ENCODE peak calls at places on chromosomes 13 and 19, in eight cellular contexts. K is ascending aorta, X is astrocyte of the spinal cord, A is brain microvascular endothelial cell, R is IMR-90, T is fibroblast of the aortic adventitia, J is neural progenitor cell, N is spleen. L is an unnamed sample.

GRCh38 chr19:54231077-54231931 is 8.5 kb upstream of the LILRB3 start:
- DNase-seq in K (peak), X (peak), A (peak), R (peak), T (peak), J (peak), N (peak), L (peak)

GRCh38 chr19:55466246-55466614 is 1.7 kb upstream of the C19orf85 start:
- DNase-seq in K (no peak), X (no peak), A (no peak), R (no peak), T (no peak), J (no peak), N (no peak), L (no peak)

GRCh38 chr13:45063261-45063870 is 56.9 kb upstream of the GTF2F2 start:
- DNase-seq in K (no peak), X (peak), A (peak), R (peak), T (peak), J (no peak), N (no peak), L (peak)

GRCh38 chr13:20177049-20177831 is 15.5 kb downstream of the GJB2 start:
- DNase-seq in K (no peak), X (no peak), A (no peak), R (no peak), T (no peak), J (no peak), N (no peak), L (no peak)

GRCh38 chr19:37654525-37654832 is 786 bp downstream of the ZFP30 start:
- DNase-seq in K (no peak), X (peak), A (peak), R (peak), T (peak), J (peak), N (no peak), L (peak)

GRCh38 chr13:43874512-43875092 is 4.9 kb downstream of the CCDC122 start:
- DNase-seq in K (no peak), X (peak), A (no peak), R (peak), T (peak), J (no peak), N (no peak), L (peak)

GRCh38 chr13:72313546-72313945 is 413.9 kb downstream of the MZT1 start:
- DNase-seq in K (no peak), X (no peak), A (no peak), R (no peak), T (no peak), J (no peak), N (no peak), L (no peak)

GRCh38 chr19:18317998-18318800 is 4.7 kb downstream of the LSM4 start:
- DNase-seq in K (no peak), X (no peak), A (no peak), R (no peak), T (no peak), J (no peak), N (no peak), L (no peak)

GRCh38 chr19:54518844-54519243 is 16.2 kb downstream of the LAIR2 start:
- DNase-seq in K (no peak), X (no peak), A (no peak), R (no peak), T (no peak), J (no peak), N (no peak), L (peak)

GRCh38 chr13:98309569-98310335 is 132.7 kb upstream of the RNF113B start:
- DNase-seq in K (no peak), X (no peak), A (no peak), R (no peak), T (no peak), J (no peak), N (no peak), L (no peak)

GRCh38 chr19:23777216-23777615 is 18.5 kb upstream of the ZNF681 start:
- DNase-seq in K (no peak), X (no peak), A (no peak), R (no peak), T (no peak), J (no peak), N (no peak), L (peak)

GRCh38 chr19:38151242-38151641 is 72.8 kb downstream of the DPF1 start:
- DNase-seq in K (no peak), X (no peak), A (no peak), R (no peak), T (no peak), J (no peak), N (no peak), L (no peak)

GRCh38 chr13:22077205-22077683 is 406.4 kb downstream of the FGF9 start:
- DNase-seq in K (no peak), X (no peak), A (no peak), R (peak), T (no peak), J (no peak), N (no peak), L (no peak)
- TF ChIP-seq CTCF in K (no peak), X (no peak), A (no peak), R (no peak), T (no peak), J (no peak), N (no peak), L (no peak)

GRCh38 chr19:32422435-32422834 is 16.9 kb downstream of the DPY19L3 start:
- DNase-seq in K (no peak), X (no peak), A (no peak), R (no peak), T (no peak), J (no peak), N (no peak), L (no peak)
- H3K4me3 ChIP-seq in K (no peak), X (no peak), A (no peak), R (no peak), T (no peak), J (no peak), N (no peak), L (no peak)

GRCh38 chr13:33917135-33917534 is 99.2 kb downstream of the RFC3 start:
- DNase-seq in K (no peak), X (no peak), A (no peak), R (no peak), T (no peak), J (no peak), N (no peak), L (no peak)

DNA sequence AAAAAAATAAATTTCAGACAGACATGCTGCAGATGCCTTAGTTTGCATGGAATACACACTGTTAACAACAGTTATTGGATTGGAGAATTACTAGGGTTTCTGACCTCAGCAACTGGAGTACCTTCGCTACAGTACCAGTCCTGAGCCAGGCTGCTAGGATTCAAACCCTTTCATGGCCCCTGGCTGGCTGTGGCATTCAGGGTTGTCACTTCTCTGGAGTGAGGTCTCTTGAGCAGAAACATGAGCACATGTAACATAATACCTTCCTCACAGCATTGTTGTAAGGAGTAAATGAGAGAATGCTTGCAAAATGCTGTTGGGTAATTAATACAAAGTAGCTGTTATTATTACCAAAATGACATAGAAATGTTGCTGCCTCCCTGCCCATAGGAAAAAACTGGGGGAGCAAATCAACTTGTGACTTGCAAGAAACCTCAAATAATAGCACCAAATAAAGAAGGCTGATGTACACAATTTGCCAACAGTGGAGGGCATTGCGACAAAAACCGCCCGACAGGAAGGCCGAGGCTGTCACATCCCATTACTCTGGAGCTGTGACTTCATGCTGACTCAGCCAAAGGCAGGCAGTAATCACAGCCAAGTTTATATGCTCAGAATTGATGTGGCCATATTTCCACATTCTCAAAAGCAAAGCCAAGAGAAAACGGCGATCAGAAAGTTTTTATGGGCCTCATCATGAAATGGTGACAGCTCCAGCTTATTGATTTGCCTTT is 100.4 kb downstream of the RFC3 start:
- DNase-seq in K (no peak), X (peak), A (peak), R (peak), T (peak), J (peak), N (no peak), L (peak)
- TF ChIP-seq CTCF in K (no peak), X (no peak), A (no peak), R (no peak), T (no peak), J (no peak), N (no peak), L (no peak)

DNA sequence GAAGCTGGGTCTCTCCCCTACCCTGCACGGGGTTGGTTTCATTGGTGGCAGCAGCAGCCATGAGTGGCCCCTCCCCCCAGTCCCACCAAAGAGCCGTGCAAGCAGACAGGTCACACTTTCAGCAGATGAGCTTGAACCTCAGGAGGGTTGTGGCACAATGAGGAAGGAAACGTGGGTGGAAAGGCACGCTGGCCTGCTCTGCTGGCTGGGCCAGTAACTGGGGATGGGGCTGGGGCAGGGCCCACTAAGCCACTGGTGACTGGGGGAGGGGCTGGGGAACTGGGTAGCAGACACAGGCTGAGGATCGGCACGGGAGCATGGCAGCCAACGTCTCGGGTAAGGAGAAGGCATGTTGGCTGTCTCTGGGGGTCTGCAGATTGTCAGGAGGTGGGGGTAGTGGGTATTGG is at the start of gene P2RY11:
- DNase-seq in K (no peak), X (no peak), A (no peak), R (no peak), T (no peak), J (no peak), N (peak), L (no peak)
- H3K4me3 ChIP-seq in K (no peak), X (no peak), A (no peak), R (no peak), T (no peak), J (no peak), N (peak), L (no peak)

DNA sequence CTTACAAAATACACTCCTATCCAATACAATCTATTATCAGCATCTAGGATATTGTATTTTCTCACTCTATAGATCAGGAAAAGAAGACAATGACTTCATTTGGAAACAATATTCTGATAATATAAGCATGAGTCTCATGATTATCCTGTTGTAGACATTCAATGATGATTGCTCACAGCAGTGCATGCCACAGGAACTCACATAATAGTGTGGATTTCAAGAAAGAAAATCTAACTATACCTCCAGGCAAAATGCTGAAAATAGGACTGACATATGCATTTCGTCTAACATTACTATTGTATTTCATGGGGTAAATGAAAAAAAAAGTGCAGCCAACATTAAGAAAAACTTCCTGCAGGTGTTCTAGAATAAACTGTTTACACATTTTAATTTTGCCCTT is 122.6 kb downstream of the POSTN start:
- DNase-seq in K (no peak), X (no peak), A (peak), R (peak), T (peak), J (no peak), N (no peak), L (peak)
- TF ChIP-seq CTCF in K (no peak), X (no peak), A (no peak), R (no peak), T (no peak), J (no peak), N (no peak), L (no peak)

DNA sequence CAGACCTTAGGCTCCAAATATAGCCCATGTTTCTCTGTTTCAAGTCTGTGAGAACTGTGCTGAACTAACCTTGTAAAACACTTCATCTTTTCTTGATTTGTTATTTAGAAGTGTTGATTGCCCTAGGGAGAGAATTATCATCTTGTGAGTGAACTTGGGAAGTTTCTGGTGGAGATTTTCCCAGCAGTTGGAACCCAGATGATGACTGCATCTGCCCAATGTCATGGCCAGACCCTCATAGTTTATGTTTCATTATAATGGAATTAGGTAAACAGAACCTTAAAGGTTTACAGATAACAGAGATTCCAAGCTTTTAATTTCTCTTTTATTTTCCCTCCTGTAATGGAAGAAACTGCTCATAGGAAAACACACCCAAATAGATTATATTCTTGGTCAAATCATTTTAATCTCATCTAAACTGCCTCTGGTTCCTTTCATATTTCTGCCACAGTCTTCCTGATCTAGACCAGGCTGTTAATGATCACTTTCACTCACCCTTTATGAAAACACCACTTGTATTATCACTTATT is 569.1 kb downstream of the KCTD12 start:
- DNase-seq in K (no peak), X (no peak), A (no peak), R (peak), T (peak), J (no peak), N (no peak), L (no peak)
- H3K4me3 ChIP-seq in K (no peak), X (no peak), A (no peak), R (no peak), T (no peak), J (no peak), N (no peak), L (no peak)

GRCh38 chr19:45506246-45506990 is 861 bp upstream of the VASP start:
- DNase-seq in K (peak), X (peak), A (peak), R (peak), T (peak), J (peak), N (peak), L (peak)
- TF ChIP-seq CTCF in K (no peak), X (peak), A (peak), R (peak), T (peak), J (peak), N (no peak), L (peak)

DNA sequence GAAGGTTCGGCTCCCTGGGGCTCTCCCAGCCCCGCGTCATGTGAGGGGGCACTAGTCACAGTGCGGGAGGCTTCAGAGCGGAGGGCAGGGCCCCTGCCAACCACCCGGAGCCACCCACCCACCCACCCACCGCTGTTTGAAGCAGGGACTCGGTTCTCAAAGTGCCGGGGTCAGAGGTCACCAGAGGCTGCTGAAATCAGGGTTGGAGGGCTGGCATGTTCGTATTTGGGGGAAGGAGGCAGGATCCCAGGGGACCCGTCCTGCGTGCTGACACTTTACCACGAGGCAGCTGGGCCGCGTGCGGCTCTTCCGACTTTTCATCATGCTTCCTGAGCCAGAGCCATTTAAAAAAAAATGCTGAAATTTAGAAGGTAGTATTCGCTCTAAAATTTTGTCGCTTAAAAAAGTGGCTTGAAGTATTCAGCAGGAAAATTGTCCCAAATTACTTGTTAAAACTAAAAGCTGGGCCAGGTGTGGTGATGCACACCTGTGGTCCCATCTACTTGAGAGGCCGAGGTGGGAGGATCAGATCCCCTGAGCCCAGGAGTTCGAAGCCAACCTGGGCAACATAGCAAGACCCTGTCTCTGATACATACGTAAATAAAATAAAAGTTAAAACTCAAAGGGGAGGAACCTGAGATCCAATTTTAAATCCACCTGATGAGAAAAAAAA is 21.2 kb downstream of the ATP11A start:
- DNase-seq in K (peak), X (no peak), A (no peak), R (no peak), T (no peak), J (no peak), N (peak), L (no peak)
- H3K4me3 ChIP-seq in K (peak), X (no peak), A (no peak), R (no peak), T (peak), J (peak), N (no peak), L (no peak)

DNA sequence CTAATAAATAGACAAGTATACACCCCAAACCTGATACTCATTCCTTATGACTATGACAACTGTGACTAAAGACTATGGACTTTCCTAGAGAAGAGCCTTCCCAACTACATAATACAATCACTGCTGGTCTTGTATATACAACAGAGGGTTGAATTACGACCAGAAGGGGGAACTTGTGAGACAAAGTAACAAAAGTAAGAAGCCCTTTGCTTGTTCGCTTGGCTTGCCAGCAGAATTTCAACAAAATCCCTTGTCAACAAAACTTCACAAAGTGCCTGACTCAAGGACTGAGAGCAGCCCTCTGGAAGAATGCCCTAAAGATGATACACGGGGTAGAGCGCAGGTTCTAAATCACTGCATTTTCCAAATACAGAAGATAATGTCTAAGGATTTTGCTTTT is 99.4 kb downstream of the WASF3 start:
- DNase-seq in K (no peak), X (peak), A (peak), R (peak), T (peak), J (peak), N (no peak), L (peak)
- TF ChIP-seq CTCF in K (no peak), X (peak), A (peak), R (peak), T (peak), J (peak), N (no peak), L (peak)

GRCh38 chr19:4966591-4966990 is 2.3 kb upstream of the KDM4B start:
- DNase-seq in K (no peak), X (no peak), A (no peak), R (no peak), T (no peak), J (no peak), N (no peak), L (no peak)

GRCh38 chr19:4969292-4969771 is 419 bp downstream of the KDM4B start:
- DNase-seq in K (no peak), X (no peak), A (no peak), R (no peak), T (no peak), J (no peak), N (peak), L (no peak)

GRCh38 chr19:4969772-4970531 is 1.0 kb downstream of the KDM4B start:
- DNase-seq in K (no peak), X (peak), A (no peak), R (no peak), T (peak), J (peak), N (peak), L (peak)

GRCh38 chr19:4968462-4969291 is at the start of gene KDM4B:
- DNase-seq in K (peak), X (peak), A (peak), R (peak), T (peak), J (peak), N (peak), L (peak)

DNA sequence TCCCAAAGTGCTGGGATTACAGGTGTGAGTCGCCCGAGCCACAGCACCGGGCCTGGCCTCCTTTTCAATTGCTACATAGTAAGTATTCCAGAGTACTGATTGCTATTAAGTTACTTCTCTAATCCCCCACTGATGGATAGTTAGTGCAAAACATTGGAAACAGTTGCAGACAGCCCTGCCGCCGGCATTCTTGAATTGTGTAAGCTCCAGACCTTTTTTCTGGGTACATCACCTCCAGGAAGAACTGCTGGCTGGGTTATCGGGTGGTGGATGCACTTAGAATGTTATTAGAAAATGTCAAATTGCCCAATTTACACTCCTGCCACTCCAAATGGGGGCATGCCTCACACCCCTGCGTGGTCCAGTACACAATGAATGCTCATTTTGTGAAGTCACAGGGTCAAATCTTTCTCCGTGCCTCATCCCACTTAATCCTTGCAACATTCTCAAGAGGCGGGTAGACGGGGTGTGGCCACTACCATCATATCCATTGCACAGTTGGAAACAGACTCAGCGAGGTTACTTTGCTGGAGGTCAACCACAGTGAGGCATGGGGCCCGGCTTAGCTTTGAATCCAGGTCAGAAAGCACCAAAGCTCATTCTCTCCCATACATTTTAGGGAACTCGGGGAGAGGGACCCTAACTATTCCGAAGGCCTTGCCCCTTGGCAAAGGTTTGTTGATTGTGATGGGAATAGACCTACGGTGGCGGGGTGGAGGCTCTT is 1.0 kb upstream of the KDM4B start:
- DNase-seq in K (no peak), X (peak), A (no peak), R (no peak), T (peak), J (peak), N (no peak), L (peak)
- H3K4me3 ChIP-seq in K (peak), X (peak), A (peak), R (peak), T (peak), J (peak), N (peak), L (peak)

L was measured in epithelial cell of esophagus.